ENCODE peak calls at places on chromosomes 11 and 22, in seven cellular contexts. W is DND-41, X is brain microvascular endothelial cell, P is uterus, N is thoracic aorta, R is bronchial epithelial cell, A is esophagus muscularis mucosa. B is an unnamed sample.

GRCh38 chr11:68521962-68522626 is 61.5 kb downstream of the PPP6R3 start:
- DNase-seq in R (no peak), N (no peak), W (no peak), X (no peak), P (no peak), A (no peak), B (no peak)

GRCh38 chr11:46422588-46422987 is 31.0 kb upstream of the CHRM4 start:
- DNase-seq in R (no peak), P (no peak), A (no peak), X (no peak), N (no peak), W (no peak), B (no peak)

GRCh38 chr11:76493626-76494539 is 49.1 kb downstream of the EMSY start:
- DNase-seq in R (no peak), N (no peak), X (no peak), P (no peak), W (no peak), A (no peak), B (no peak)

GRCh38 chr11:27075655-27076054 is 35.0 kb downstream of the BBOX1 start:
- DNase-seq in R (no peak), W (no peak), A (no peak), X (no peak), N (no peak), P (no peak), B (no peak)

GRCh38 chr11:72617080-72617744 is 57.0 kb downstream of the PDE2A start:
- DNase-seq in P (peak; percentile 38), A (peak; percentile 93), N (no peak), X (peak; percentile 16), R (no peak), W (no peak), B (peak; percentile 52)

GRCh38 chr11:62108971-62109391 is 14.8 kb upstream of the INCENP start:
- DNase-seq in W (no peak), A (no peak), X (peak; percentile 29), P (no peak), R (peak; percentile 55), N (no peak), B (no peak)

GRCh38 chr11:133825156-133825555 is 20.2 kb downstream of the SPATA19 start:
- DNase-seq in X (no peak), P (no peak), R (no peak), N (no peak), A (no peak), W (no peak), B (no peak)

GRCh38 chr11:50074161-50074560 is 41.5 kb downstream of the OR4C45 start:
- DNase-seq in X (no peak), W (no peak), P (no peak), A (no peak), R (no peak), N (no peak), B (no peak)

GRCh38 chr11:122180435-122180834 is 64.4 kb upstream of the BLID start:
- DNase-seq in R (peak; percentile 88), N (peak; percentile 60), W (no peak), A (no peak), P (peak; percentile 61), X (peak; percentile 96), B (no peak)

GRCh38 chr22:20312396-20313191 is 7.3 kb downstream of the DGCR6L start:
- DNase-seq in A (peak; percentile 78), X (no peak), W (peak; percentile 4), P (no peak), N (no peak), R (no peak), B (peak; percentile 41)

GRCh38 chr11:24046731-24047130 is 450.1 kb upstream of the LUZP2 start:
- DNase-seq in X (no peak), R (no peak), W (no peak), P (no peak), N (no peak), A (no peak), B (no peak)

GRCh38 chr11:45216901-45217300 is 69.2 kb downstream of the SYT13 start:
- DNase-seq in N (no peak), A (no peak), X (no peak), R (no peak), P (no peak), W (no peak), B (no peak)

GRCh38 chr11:73308003-73308962 is at the start of gene ARHGEF17:
- DNase-seq in R (peak; percentile 50), X (peak; percentile 61), P (peak; percentile 80), N (no peak), A (no peak), W (peak; percentile 80), B (peak; percentile 60)

GRCh38 chr11:118621071-118621815 is 13.8 kb downstream of the PHLDB1 start:
- DNase-seq in W (peak; percentile 81), R (peak; percentile 80), P (peak; percentile 90), N (peak; percentile 79), A (peak; percentile 96), X (peak; percentile 90), B (peak; percentile 94)

GRCh38 chr11:45089845-45090499 is 56.5 kb upstream of the PRDM11 start:
- DNase-seq in X (peak; percentile 25), P (no peak), A (no peak), R (peak; percentile 73), W (peak; percentile 26), N (no peak), B (no peak)

GRCh38 chr22:39363751-39364484 is 14.1 kb downstream of the SYNGR1 start:
- DNase-seq in A (no peak), X (no peak), P (no peak), N (no peak), W (no peak), R (no peak), B (no peak)

GRCh38 chr22:38228873-38229740 is 27.3 kb downstream of the MAFF start:
- DNase-seq in X (peak; percentile 70), A (no peak), R (peak; percentile 88), W (no peak), N (peak; percentile 55), P (no peak), B (peak; percentile 81)

GRCh38 chr11:88454881-88455280 is 117.3 kb upstream of the CTSC start:
- DNase-seq in P (no peak), A (no peak), W (no peak), R (peak; percentile 84), N (no peak), X (no peak), B (no peak)

GRCh38 chr22:28072066-28072465 is 153.0 kb upstream of the PITPNB start:
- DNase-seq in R (peak; percentile 57), N (no peak), A (no peak), P (no peak), X (no peak), W (no peak), B (no peak)

GRCh38 chr11:103703437-103703836 is 333.0 kb upstream of the DDI1 start:
- DNase-seq in A (no peak), P (no peak), R (no peak), N (no peak), W (no peak), X (no peak), B (no peak)

DNA sequence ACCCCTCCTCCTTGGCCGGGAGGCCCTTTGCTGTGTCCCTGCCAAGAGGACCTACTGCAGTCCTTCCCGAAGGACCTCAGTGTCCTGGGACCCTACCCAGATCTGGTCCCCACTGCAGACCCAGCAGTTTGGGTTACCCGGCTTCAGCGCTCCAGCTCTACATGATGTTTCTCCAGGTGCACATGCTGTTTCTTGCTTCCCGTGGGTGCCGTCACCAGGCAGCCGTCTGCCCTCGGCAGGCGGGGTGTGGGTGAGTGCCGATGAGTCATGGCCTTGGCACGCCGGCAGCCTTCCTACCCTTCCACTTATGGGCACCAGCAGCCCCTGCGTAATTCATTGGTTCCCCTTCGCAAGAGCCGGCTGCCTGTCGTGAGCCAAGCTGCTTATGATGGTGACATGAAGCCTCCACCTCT is 101.8 kb downstream of the BCR start:
- DNase-seq in R (peak; percentile 94), N (peak; percentile 89), W (no peak), A (no peak), X (peak; percentile 16), P (peak; percentile 74), B (peak; percentile 90)
- H3K4me3 ChIP-seq in R (no peak overlapping the region), N (peak overlapping the region; percentile 50), W (no peak overlapping the region), A (peak overlapping the region; percentile 27), X (no peak overlapping the region), P (no peak overlapping the region), B (no peak overlapping the region)

DNA sequence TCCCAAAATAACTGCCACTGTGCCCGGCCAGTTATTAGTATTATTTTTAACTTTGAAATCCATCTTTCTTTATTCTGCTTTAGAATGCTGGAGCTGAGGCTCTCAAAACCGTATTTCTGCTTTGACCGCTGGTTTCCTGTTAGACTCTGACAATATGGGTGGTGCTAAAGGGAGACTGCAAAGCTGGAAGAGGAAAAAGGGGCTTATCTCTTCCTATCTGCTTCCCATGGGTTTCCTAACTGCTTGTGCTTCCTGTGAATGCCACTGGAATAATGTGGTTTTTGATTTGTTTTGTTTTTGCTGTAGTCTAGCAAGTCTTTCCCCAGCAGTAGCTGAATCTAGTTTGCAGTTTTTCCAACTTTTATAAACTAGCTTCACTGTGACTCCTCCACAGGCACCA is 43.6 kb downstream of the XRRA1 start:
- DNase-seq in A (no peak), P (no peak), N (no peak), X (no peak), R (no peak), W (no peak), B (no peak)
- H3K4me3 ChIP-seq in A (no peak overlapping the region), P (no peak overlapping the region), N (no peak overlapping the region), X (no peak overlapping the region), R (no peak overlapping the region), W (no peak overlapping the region), B (no peak overlapping the region)

GRCh38 chr22:24961217-24961844 is 8.8 kb downstream of the KIAA1671 start:
- DNase-seq in N (no peak), P (no peak), A (no peak), R (no peak), X (no peak), W (no peak), B (peak; percentile 59)
- H3K4me3 ChIP-seq in N (no peak overlapping the region), P (no peak overlapping the region), A (no peak overlapping the region), R (no peak overlapping the region), X (no peak overlapping the region), W (no peak overlapping the region), B (no peak overlapping the region)

DNA sequence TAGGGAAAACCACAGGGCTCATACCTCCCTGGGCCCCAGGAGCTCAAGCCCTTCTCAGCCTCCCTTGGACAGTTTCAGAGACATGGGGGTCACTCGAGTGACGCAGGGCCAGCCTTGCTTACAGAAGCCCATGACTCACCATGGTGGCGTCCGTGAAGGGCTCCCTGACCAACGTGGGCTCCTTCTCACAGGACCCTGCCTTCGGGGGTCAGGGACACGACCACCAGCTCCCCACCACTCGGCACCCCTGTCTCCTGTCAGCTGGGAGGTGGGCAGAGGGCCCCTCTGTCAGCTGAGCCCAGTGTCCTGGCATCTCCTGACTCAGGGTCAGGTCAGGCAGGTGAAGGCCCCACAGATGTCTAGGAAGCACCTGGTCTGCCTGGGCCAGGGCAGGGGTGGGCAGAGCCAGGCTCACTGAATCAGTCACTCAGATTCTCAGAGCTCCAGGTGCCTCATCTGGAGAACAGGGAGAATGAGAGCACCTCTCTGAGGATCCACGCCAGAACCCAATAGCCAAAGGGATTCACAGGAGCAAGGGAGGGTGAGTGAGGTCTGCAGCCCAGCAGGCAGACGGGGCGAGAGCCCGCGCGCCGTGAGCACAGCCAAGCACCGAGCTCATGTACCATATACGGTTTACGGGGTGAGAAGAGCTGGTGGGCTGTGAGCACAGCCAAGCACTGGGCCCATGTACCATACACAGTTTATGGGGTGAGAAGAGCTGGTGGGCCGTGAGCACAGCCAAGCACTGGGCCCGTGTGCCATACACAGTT is 126.1 kb upstream of the ANO1 start:
- DNase-seq in A (no peak), R (no peak), N (no peak), P (no peak), X (no peak), W (no peak), B (no peak)
- H3K4me3 ChIP-seq in A (no peak overlapping the region), R (no peak overlapping the region), N (no peak overlapping the region), P (no peak overlapping the region), X (no peak overlapping the region), W (no peak overlapping the region), B (no peak overlapping the region)